ENCODE peak calls at places on chromosomes 7 and 10, in six cellular contexts. V, F, B, T, W and J are unnamed samples.

GRCh38 chr10:18260308-18260971 is 120.2 kb downstream of the CACNB2 start:
- DNase-seq in V (no peak), F (no peak), B (no peak), T (no peak), W (no peak), J (no peak)

GRCh38 chr7:30473903-30474302 is 4.7 kb downstream of the NOD1 start:
- DNase-seq in V (no peak), F (no peak), B (no peak), T (no peak), W (no peak), J (no peak)

GRCh38 chr10:109934958-109935793 is 11.9 kb upstream of the XPNPEP1 start:
- DNase-seq in V (peak), F (no peak), B (peak), T (no peak), W (no peak), J (no peak)

GRCh38 chr7:134613623-134614347 is 32.9 kb upstream of the BPGM start:
- DNase-seq in V (peak), F (no peak), B (no peak), T (no peak), W (no peak), J (no peak)

GRCh38 chr7:31058122-31058521 is 6.0 kb downstream of the ADCYAP1R1 start:
- DNase-seq in V (peak), F (no peak), B (no peak), T (no peak), W (no peak), J (no peak)

GRCh38 chr7:44709011-44709915 is 39.4 kb upstream of the ZMIZ2 start:
- DNase-seq in V (no peak), F (no peak), B (no peak), T (no peak), W (no peak), J (peak)

GRCh38 chr7:55032069-55032699 is 13.4 kb downstream of the EGFR start:
- DNase-seq in V (no peak), F (no peak), B (no peak), T (no peak), W (no peak), J (no peak)

GRCh38 chr7:951881-952547 is 2.5 kb downstream of the ADAP1 start:
- DNase-seq in V (no peak), F (peak), B (no peak), T (no peak), W (no peak), J (no peak)

GRCh38 chr7:1024331-1024761 is 20.0 kb upstream of the GPR146 start:
- DNase-seq in V (no peak), F (no peak), B (no peak), T (no peak), W (no peak), J (peak)

GRCh38 chr7:45869426-45869825 is 3.5 kb downstream of the CCDC201 start:
- DNase-seq in V (peak), F (no peak), B (no peak), T (no peak), W (no peak), J (no peak)

GRCh38 chr10:114551310-114551972 is 106.6 kb downstream of the ABLIM1 start:
- DNase-seq in V (peak), F (peak), B (no peak), T (no peak), W (no peak), J (no peak)